ENCODE peak calls at places on chromosomes 4 and X, in four cellular contexts. I is tibial artery; W is PC-3; R is CD8-positive, alpha-beta memory T cell. Y is an unnamed sample. For H3K9me3 and H3K4me1, the result is how much of the 10 kb centered on the place peaks cover.

GRCh38 chr4:15145709-15146108 is 143.4 kb downstream of the CPEB2 start:
- DNase-seq in I (no peak), W (peak), R (no peak), Y (no peak)

GRCh38 chr4:98687876-98688275 is 29.5 kb upstream of the TSPAN5 start:
- DNase-seq in I (no peak), W (no peak), R (no peak), Y (no peak)

GRCh38 chr4:155629183-155629825 is 37.3 kb upstream of the GUCY1A1 start:
- DNase-seq in W (peak), I (no peak), R (no peak), Y (no peak)

GRCh38 chr4:124097447-124097846 is 615.1 kb downstream of the ANKRD50 start:
- DNase-seq in I (no peak), R (no peak), W (no peak), Y (no peak)

GRCh38 chr4:81747242-81747930 is 275.7 kb upstream of the RASGEF1B start:
- DNase-seq in W (no peak), I (no peak), R (no peak), Y (no peak)

GRCh38 chrX:30941898-30942297 is 52.8 kb upstream of the TAB3 start:
- DNase-seq in R (no peak), W (peak), I (no peak), Y (no peak)

GRCh38 chr4:69531251-69531650 is 35.5 kb upstream of the UGT2B4 start:
- DNase-seq in R (no peak), W (no peak), I (no peak), Y (no peak)

GRCh38 chr4:7414046-7414445 is 20.7 kb downstream of the PSAPL1 start:
- DNase-seq in I (peak), W (no peak), R (no peak), Y (no peak)

GRCh38 chr4:144655491-144655890 is 9.5 kb downstream of the HHIP start:
- DNase-seq in I (no peak), R (no peak), W (no peak), Y (no peak)

GRCh38 chr4:19940861-19941260 is 310.8 kb upstream of the SLIT2 start:
- DNase-seq in I (no peak), R (no peak), W (no peak), Y (no peak)

GRCh38 chr4:140829825-140830224 is 73.6 kb upstream of the TBC1D9 start:
- DNase-seq in W (no peak), I (no peak), R (no peak), Y (no peak)

GRCh38 chrX:41923925-41924693 is 755 bp upstream of the CASK start:
- DNase-seq in R (peak), W (peak), I (peak), Y (peak)

GRCh38 chr4:188433916-188434315 is 294.7 kb downstream of the TRIML1 start:
- DNase-seq in W (no peak), I (no peak), R (no peak), Y (no peak)

GRCh38 chr4:110058677-110059076 is 139.7 kb downstream of the ELOVL6 start:
- DNase-seq in I (no peak), R (no peak), W (peak), Y (no peak)

GRCh38 chr4:71932941-71933340 is 98.9 kb upstream of the NPFFR2 start:
- DNase-seq in W (no peak), R (no peak), I (no peak), Y (no peak)

DNA sequence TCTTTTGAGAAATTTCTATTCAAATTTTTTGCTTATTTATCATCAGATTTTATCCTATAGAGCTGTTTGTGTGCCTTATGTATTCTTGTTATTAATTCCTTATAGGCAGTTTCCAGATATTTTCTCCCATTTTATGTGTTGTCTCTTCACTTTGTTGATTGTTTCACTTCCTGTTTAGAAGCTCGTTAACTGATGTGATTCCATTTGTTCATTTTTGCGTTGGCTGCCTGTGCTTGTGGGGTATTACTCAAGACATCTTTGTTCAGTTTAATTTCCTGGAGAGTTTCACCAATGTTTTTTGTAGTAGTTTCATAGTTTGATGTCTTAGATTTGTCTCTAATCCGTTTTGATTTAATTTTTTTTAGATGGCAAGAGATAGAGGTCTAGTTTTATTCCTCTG is 14.6 kb downstream of the ZNF718 start:
- DNase-seq in R (no peak), W (no peak), I (no peak), Y (no peak)
- H3K9me3 ChIP-seq in R (under half), W (under half), I (half or more), Y (half or more)

GRCh38 chr4:2261110-2261852 is 628 bp downstream of the MXD4 start:
- DNase-seq in R (peak), W (peak), I (peak), Y (peak)
- H3K4me1 ChIP-seq in R (under half), W (under half), I (half or more), Y (under half)

DNA sequence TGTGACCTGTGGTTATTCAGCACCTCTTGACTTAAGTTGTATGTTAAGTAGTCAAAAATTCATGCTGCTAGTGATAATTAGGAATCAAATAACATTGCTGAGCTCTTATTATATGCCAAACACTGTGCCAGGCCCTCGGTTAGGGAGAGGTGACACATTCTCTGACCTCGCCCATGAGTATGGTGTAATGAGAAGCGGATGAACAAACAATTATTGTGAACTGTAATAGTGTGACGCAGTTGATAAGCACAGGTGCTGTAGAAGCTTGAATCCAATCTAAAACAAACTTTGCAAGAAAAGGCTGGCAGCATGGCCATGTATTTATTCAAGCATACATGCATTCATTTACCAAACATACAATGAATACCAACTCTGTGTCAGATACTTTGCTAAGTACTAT is 303.5 kb upstream of the HS3ST1 start:
- DNase-seq in W (no peak), R (no peak), I (no peak), Y (no peak)
- H3K9me3 ChIP-seq in W (under half), R (under half), I (under half), Y (under half)

GRCh38 chr4:108336076-108336475 is 167.3 kb upstream of the LEF1 start:
- DNase-seq in W (no peak), I (no peak), R (no peak), Y (no peak)
- H3K4me1 ChIP-seq in W (under half), I (under half), R (under half), Y (under half)